ENCODE peak calls at places on chromosomes 16 and 17, in five cellular contexts. J, H, R, L and G are unnamed samples.

GRCh38 chr17:4490109-4490591 is 8.5 kb upstream of the SPNS2 start:
- DNase-seq in J (no peak), L (no peak), H (no peak), R (no peak), G (no peak)

GRCh38 chr17:43140396-43141332 is 15.5 kb upstream of the BRCA1 start:
- DNase-seq in L (no peak), R (no peak), H (no peak), J (no peak), G (no peak)

GRCh38 chr17:1006054-1006453 is 9.1 kb downstream of the TIMM22 start:
- DNase-seq in H (no peak), L (no peak), J (no peak), R (no peak), G (no peak)

GRCh38 chr17:65049085-65049756 is 7.3 kb downstream of the GNA13 start:
- DNase-seq in L (no peak), R (no peak), H (no peak), J (no peak), G (no peak)

GRCh38 chr17:41421116-41421515 is 3.3 kb downstream of the KRT37 start:
- DNase-seq in R (no peak), L (no peak), H (no peak), J (no peak), G (no peak)

GRCh38 chr16:2331932-2332267 is 8.6 kb downstream of the ABCA3 start:
- DNase-seq in R (no peak), L (no peak), J (no peak), H (no peak), G (no peak)

GRCh38 chr17:16987830-16988601 is 16.1 kb upstream of the TNFRSF13B start:
- DNase-seq in J (peak; percentile 70), L (peak; percentile 3), H (peak; percentile 53), R (peak; percentile 61), G (peak; percentile 44)

GRCh38 chr16:396605-397004 is 394 bp upstream of the NME4 start:
- DNase-seq in J (peak; percentile 56), H (no peak), R (no peak), L (peak; percentile 50), G (peak; percentile 31)

GRCh38 chr16:20676268-20676828 is 21.1 kb downstream of the ACSM1 start:
- DNase-seq in J (no peak), R (no peak), L (no peak), H (no peak), G (no peak)

GRCh38 chr16:12995721-12996372 is 94.4 kb downstream of the SHISA9 start:
- DNase-seq in L (no peak), H (no peak), J (no peak), R (no peak), G (no peak)

GRCh38 chr16:10589106-10589505 is 8.7 kb upstream of the EMP2 start:
- DNase-seq in R (no peak), L (no peak), J (no peak), H (no peak), G (no peak)

GRCh38 chr17:19464033-19465026 is 53.3 kb downstream of the RNF112 start:
- DNase-seq in L (no peak), H (no peak), J (no peak), R (no peak), G (no peak)

GRCh38 chr17:29341726-29342125 is 47.8 kb upstream of the NUFIP2 start:
- DNase-seq in H (no peak), J (no peak), L (no peak), R (no peak), G (no peak)

GRCh38 chr16:10949424-10949970 is 5.1 kb downstream of the CLEC16A start:
- DNase-seq in R (no peak), J (no peak), H (no peak), L (no peak), G (no peak)

GRCh38 chr17:6556121-6557039 is at the start of gene PITPNM3:
- DNase-seq in L (no peak), J (no peak), H (no peak), R (no peak), G (no peak)

GRCh38 chr17:1473170-1473569 is 17.1 kb upstream of the CRK start:
- DNase-seq in J (no peak), R (no peak), L (no peak), H (no peak), G (no peak)

GRCh38 chr16:80006175-80006895 is 405.8 kb upstream of the MAF start:
- DNase-seq in J (peak; percentile 42), L (no peak), R (no peak), H (no peak), G (no peak)

GRCh38 chr16:72537684-72538083 is 365.7 kb upstream of the PMFBP1 start:
- DNase-seq in R (no peak), H (no peak), J (no peak), L (no peak), G (no peak)

GRCh38 chr17:31512796-31513195 is 121.3 kb downstream of the RAB11FIP4 start:
- DNase-seq in J (no peak), L (no peak), R (no peak), H (no peak), G (no peak)

GRCh38 chr17:34974179-34974578 is 6.1 kb upstream of the LIG3 start:
- DNase-seq in L (no peak), J (no peak), R (no peak), H (no peak), G (no peak)

GRCh38 chr17:2709173-2709661 is 2.3 kb downstream of the CLUH start:
- DNase-seq in R (no peak), H (no peak), L (no peak), J (no peak), G (no peak)

GRCh38 chr16:86181526-86181925 is 282.6 kb downstream of the IRF8 start:
- DNase-seq in R (no peak), L (no peak), J (no peak), H (no peak), G (no peak)